ENCODE peak calls at places on chromosome 4, in five cellular contexts. One of them, this sample, is unnamed. For H3K4me1, the result is how much of the 10 kb centered on the place peaks cover.

GRCh38 chr4:135508006-135508714 is 1306.6 kb upstream of the PABPC4L start:
- DNase-seq in stomach: no peak
- DNase-seq in H1: no peak
- DNase-seq in ovary: no peak
- DNase-seq in transverse colon: no peak
- DNase-seq in this sample: no peak

GRCh38 chr4:73944061-73944875 is 37.6 kb downstream of the PF4 start:
- DNase-seq in stomach: peak
- DNase-seq in transverse colon: peak
- DNase-seq in ovary: peak
- DNase-seq in H1: peak
- DNase-seq in this sample: no peak

GRCh38 chr4:1378559-1379231 is 27.5 kb downstream of the NKX1-1 start:
- DNase-seq in H1: no peak
- DNase-seq in transverse colon: no peak
- DNase-seq in ovary: no peak
- DNase-seq in stomach: no peak
- DNase-seq in this sample: no peak

GRCh38 chr4:119729815-119730643 is 101.4 kb upstream of the PDE5A start:
- DNase-seq in H1: no peak
- DNase-seq in transverse colon: peak
- DNase-seq in ovary: no peak
- DNase-seq in stomach: peak
- DNase-seq in this sample: no peak

GRCh38 chr4:169305651-169306050 is 34.9 kb upstream of the SH3RF1 start:
- DNase-seq in H1: no peak
- DNase-seq in stomach: no peak
- DNase-seq in ovary: no peak
- DNase-seq in transverse colon: no peak
- DNase-seq in this sample: no peak

GRCh38 chr4:85831647-85832046 is 356.7 kb downstream of the ARHGAP24 start:
- DNase-seq in ovary: no peak
- DNase-seq in stomach: no peak
- DNase-seq in H1: no peak
- DNase-seq in transverse colon: no peak
- DNase-seq in this sample: no peak

GRCh38 chr4:101790521-101791188 is at the start of gene BANK1:
- DNase-seq in transverse colon: peak
- DNase-seq in ovary: no peak
- DNase-seq in H1: peak
- DNase-seq in stomach: peak
- DNase-seq in this sample: no peak

GRCh38 chr4:14841801-14842748 is 160.2 kb upstream of the CPEB2 start:
- DNase-seq in transverse colon: peak
- DNase-seq in H1: no peak
- DNase-seq in stomach: peak
- DNase-seq in ovary: no peak
- DNase-seq in this sample: no peak

GRCh38 chr4:85929926-85930325 is 429.9 kb downstream of the MAPK10 start:
- DNase-seq in transverse colon: peak
- DNase-seq in ovary: no peak
- DNase-seq in H1: peak
- DNase-seq in stomach: peak
- DNase-seq in this sample: no peak

GRCh38 chr4:176376032-176376614 is 56.4 kb downstream of the SPCS3 start:
- DNase-seq in ovary: no peak
- DNase-seq in stomach: no peak
- DNase-seq in transverse colon: no peak
- DNase-seq in H1: no peak
- DNase-seq in this sample: no peak

GRCh38 chr4:157040380-157040779 is 35.6 kb upstream of the GLRB start:
- DNase-seq in H1: no peak
- DNase-seq in transverse colon: no peak
- DNase-seq in ovary: no peak
- DNase-seq in stomach: no peak
- DNase-seq in this sample: no peak

GRCh38 chr4:19187709-19188108 is 1064.0 kb upstream of the SLIT2 start:
- DNase-seq in ovary: no peak
- DNase-seq in transverse colon: no peak
- DNase-seq in H1: no peak
- DNase-seq in stomach: no peak
- DNase-seq in this sample: no peak

GRCh38 chr4:92304636-92305035 is 870 bp downstream of the GRID2 start:
- DNase-seq in transverse colon: no peak
- DNase-seq in ovary: no peak
- DNase-seq in stomach: no peak
- DNase-seq in H1: peak
- DNase-seq in this sample: no peak

DNA sequence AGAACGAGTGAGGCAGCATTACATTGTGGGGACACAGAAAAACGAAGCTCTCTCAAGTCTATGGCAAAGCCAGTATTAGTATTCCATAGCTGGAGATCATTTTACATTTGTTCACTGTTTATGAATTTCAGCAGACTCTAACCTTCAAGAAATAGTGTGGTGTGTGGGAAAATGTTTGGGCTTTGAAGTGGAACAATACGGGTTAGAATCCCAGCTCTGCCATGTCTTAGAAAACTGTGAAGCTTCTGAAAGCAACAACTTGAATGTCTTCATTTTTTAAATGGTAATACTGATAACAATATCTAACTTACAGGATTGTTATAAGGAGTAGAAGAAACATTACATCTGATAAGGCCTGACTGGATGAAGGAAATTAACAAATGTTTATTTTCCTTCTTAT is 217.7 kb downstream of the NR3C2 start:
- DNase-seq in ovary: no peak
- DNase-seq in transverse colon: no peak
- DNase-seq in H1: no peak
- DNase-seq in stomach: no peak
- DNase-seq in this sample: no peak
- H3K4me1 ChIP-seq in ovary: under half
- H3K4me1 ChIP-seq in transverse colon: under half
- H3K4me1 ChIP-seq in H1: under half
- H3K4me1 ChIP-seq in stomach: under half
- H3K4me1 ChIP-seq in this sample: under half

GRCh38 chr4:139694522-139694921 is 28.9 kb downstream of the MGST2 start:
- DNase-seq in stomach: no peak
- DNase-seq in H1: no peak
- DNase-seq in ovary: no peak
- DNase-seq in transverse colon: no peak
- DNase-seq in this sample: no peak

GRCh38 chr4:139686988-139687387 is 21.4 kb downstream of the MGST2 start:
- DNase-seq in stomach: no peak
- DNase-seq in ovary: no peak
- DNase-seq in H1: no peak
- DNase-seq in transverse colon: no peak
- DNase-seq in this sample: no peak

GRCh38 chr4:139689093-139689722 is 23.6 kb downstream of the MGST2 start:
- DNase-seq in ovary: no peak
- DNase-seq in transverse colon: no peak
- DNase-seq in H1: no peak
- DNase-seq in stomach: no peak
- DNase-seq in this sample: no peak

GRCh38 chr4:139696491-139696890 is 30.9 kb downstream of the MGST2 start:
- DNase-seq in stomach: no peak
- DNase-seq in H1: no peak
- DNase-seq in ovary: no peak
- DNase-seq in transverse colon: no peak
- DNase-seq in this sample: no peak

DNA sequence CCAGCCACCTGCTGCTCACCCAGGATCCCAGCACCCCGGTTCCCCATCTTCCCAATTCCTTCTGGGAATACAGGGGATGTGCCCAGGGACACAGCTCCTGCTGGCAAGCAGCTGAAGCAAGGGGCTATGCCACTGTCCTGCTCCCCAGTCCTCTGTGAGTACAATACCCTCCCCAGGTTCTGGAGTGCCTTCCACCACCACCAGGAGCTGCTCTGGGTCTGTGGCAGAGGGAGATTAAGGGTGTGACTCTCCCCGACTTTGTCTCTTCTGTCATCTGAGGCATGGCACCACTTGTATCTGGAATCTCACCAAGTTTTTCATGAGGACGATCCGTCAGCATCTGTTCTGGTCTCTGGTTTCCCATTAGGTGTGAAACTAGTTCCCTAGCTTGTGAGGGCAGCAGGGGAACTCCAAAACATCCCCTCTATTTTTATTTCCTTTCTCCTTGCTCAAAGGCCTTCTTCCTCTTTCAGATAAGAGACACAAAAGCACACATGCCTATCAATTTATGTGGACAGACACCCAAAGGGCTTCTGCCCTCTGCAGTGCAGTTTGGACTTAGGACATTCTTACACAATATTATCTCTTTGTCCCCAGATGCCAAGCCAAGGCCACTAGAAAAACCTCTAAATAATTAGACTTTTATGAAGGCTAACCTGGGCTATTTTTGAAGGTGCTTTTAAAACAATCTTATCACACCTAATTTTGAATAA is 26.8 kb downstream of the MGST2 start:
- DNase-seq in ovary: no peak
- DNase-seq in transverse colon: no peak
- DNase-seq in H1: no peak
- DNase-seq in stomach: no peak
- DNase-seq in this sample: no peak
- TF ChIP-seq EP300 in ovary: no peak
- TF ChIP-seq EP300 in transverse colon: no peak
- TF ChIP-seq EP300 in H1: no peak
- TF ChIP-seq EP300 in stomach: no peak
- TF ChIP-seq EP300 in this sample: no peak

GRCh38 chr4:71882113-71882512 is 98.2 kb upstream of the GC start:
- DNase-seq in ovary: no peak
- DNase-seq in stomach: no peak
- DNase-seq in transverse colon: no peak
- DNase-seq in H1: no peak
- DNase-seq in this sample: no peak
- H3K27ac ChIP-seq in ovary: no peak
- H3K27ac ChIP-seq in stomach: no peak
- H3K27ac ChIP-seq in transverse colon: no peak
- H3K27ac ChIP-seq in H1: no peak
- H3K27ac ChIP-seq in this sample: no peak

DNA sequence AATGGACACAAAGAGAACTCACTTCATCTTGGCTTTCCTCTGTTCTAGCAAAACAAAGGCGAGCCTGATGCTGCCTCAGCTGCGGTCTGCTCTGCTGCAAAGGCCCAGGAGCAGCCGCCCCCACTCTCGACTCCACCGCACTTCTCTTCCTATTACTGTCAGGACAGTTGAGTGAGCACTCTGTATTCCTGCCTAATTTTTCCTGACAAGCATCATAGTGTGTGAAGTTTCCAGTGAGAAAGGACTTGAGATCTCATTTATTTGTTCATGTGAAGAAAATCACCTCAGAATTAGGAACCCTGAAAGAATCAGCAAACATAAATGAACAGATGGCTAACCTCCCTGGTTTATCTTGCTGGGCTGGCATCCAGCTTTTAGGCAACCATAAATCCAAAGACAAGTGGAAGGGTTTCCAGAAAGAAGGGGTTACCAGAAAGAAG is 15.6 kb downstream of the SCARB2 start:
- DNase-seq in ovary: peak
- DNase-seq in stomach: no peak
- DNase-seq in H1: no peak
- DNase-seq in transverse colon: peak
- DNase-seq in this sample: peak
- H3K4me1 ChIP-seq in ovary: under half
- H3K4me1 ChIP-seq in stomach: half or more
- H3K4me1 ChIP-seq in H1: under half
- H3K4me1 ChIP-seq in transverse colon: half or more
- H3K4me1 ChIP-seq in this sample: half or more

GRCh38 chr4:184757810-184758209 is 23.9 kb upstream of the CENPU start:
- DNase-seq in stomach: no peak
- DNase-seq in H1: no peak
- DNase-seq in transverse colon: no peak
- DNase-seq in ovary: no peak
- DNase-seq in this sample: no peak
- TF ChIP-seq EP300 in stomach: no peak
- TF ChIP-seq EP300 in H1: no peak
- TF ChIP-seq EP300 in transverse colon: no peak
- TF ChIP-seq EP300 in ovary: no peak
- TF ChIP-seq EP300 in this sample: no peak

GRCh38 chr4:20196476-20196875 is 55.2 kb upstream of the SLIT2 start:
- DNase-seq in stomach: no peak
- DNase-seq in H1: no peak
- DNase-seq in ovary: no peak
- DNase-seq in transverse colon: no peak
- DNase-seq in this sample: no peak

GRCh38 chr4:20194079-20195013 is 57.4 kb upstream of the SLIT2 start:
- DNase-seq in ovary: no peak
- DNase-seq in stomach: no peak
- DNase-seq in transverse colon: no peak
- DNase-seq in H1: no peak
- DNase-seq in this sample: no peak

GRCh38 chr4:20195071-20195885 is 56.4 kb upstream of the SLIT2 start:
- DNase-seq in stomach: no peak
- DNase-seq in ovary: no peak
- DNase-seq in transverse colon: no peak
- DNase-seq in H1: no peak
- DNase-seq in this sample: no peak

GRCh38 chr4:20192754-20193521 is 58.8 kb upstream of the SLIT2 start:
- DNase-seq in H1: no peak
- DNase-seq in ovary: no peak
- DNase-seq in transverse colon: no peak
- DNase-seq in stomach: no peak
- DNase-seq in this sample: no peak

DNA sequence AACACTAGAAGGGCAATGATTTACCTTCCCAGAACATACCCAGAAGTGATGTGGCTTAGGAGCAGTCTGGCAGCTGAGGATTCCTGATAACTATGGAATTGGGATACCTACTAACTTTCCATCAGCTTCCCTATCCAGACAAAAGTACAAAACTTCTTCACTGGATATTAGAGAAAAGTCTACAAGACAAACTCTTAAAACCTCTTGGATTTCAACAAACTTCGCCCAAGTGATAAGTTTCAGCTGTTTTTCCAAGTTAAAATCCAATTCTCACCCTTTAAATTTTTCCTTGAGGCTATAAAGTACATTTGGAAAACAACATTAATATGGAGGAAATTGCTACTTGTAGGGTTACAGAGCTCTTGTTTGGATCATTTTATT is 58.2 kb upstream of the SLIT2 start:
- DNase-seq in H1: no peak
- DNase-seq in stomach: no peak
- DNase-seq in transverse colon: no peak
- DNase-seq in ovary: no peak
- DNase-seq in this sample: no peak
- H3K27ac ChIP-seq in H1: no peak
- H3K27ac ChIP-seq in stomach: no peak
- H3K27ac ChIP-seq in transverse colon: no peak
- H3K27ac ChIP-seq in ovary: no peak
- H3K27ac ChIP-seq in this sample: peak

This sample was measured in esophagus muscularis mucosa.